ENCODE peak calls at places on chromosomes 2 and 18, in eight cellular contexts. M is RWPE2, H is AG04450, N is B cell, E is PC-3, G is HFFc6, C is endothelial cell, A is cardiac fibroblast. J is an unnamed sample.

GRCh38 chr18:35236964-35237363 is 3.9 kb upstream of the ZNF397 start:
- DNase-seq in N (no peak), E (no peak), M (no peak), H (no peak), G (no peak), A (no peak), C (no peak), J (no peak)

GRCh38 chr2:162750033-162750432 is 88.5 kb downstream of the KCNH7 start:
- DNase-seq in E (no peak), H (no peak), M (no peak), G (no peak), A (no peak), C (no peak), N (no peak), J (no peak)

GRCh38 chr2:47299555-47299954 is 103.4 kb upstream of the MSH2 start:
- DNase-seq in A (peak), E (peak), N (no peak), H (peak), M (no peak), C (no peak), G (peak), J (no peak)

GRCh38 chr2:36650031-36650430 is 46.5 kb upstream of the VIT start:
- DNase-seq in G (peak), A (peak), N (no peak), M (peak), C (no peak), H (no peak), E (peak), J (no peak)

GRCh38 chr18:29191263-29191662 is 1014.3 kb upstream of the CDH2 start:
- DNase-seq in M (no peak), C (no peak), A (peak), H (peak), N (no peak), G (peak), E (peak), J (no peak)

GRCh38 chr2:45962522-45962921 is 311.0 kb downstream of the PRKCE start:
- DNase-seq in H (no peak), G (peak), E (peak), A (peak), N (no peak), C (no peak), M (no peak), J (no peak)

GRCh38 chr2:227308784-227309183 is 16.3 kb upstream of the MFF start:
- DNase-seq in N (no peak), C (no peak), M (no peak), H (no peak), A (peak), G (no peak), E (peak), J (no peak)

GRCh38 chr2:216732334-216732733 is 37.0 kb upstream of the IGFBP5 start:
- DNase-seq in N (no peak), C (no peak), E (no peak), G (no peak), H (no peak), M (no peak), A (no peak), J (no peak)

GRCh38 chr2:152093464-152093863 is 5.4 kb downstream of the CACNB4 start:
- DNase-seq in E (no peak), G (no peak), A (no peak), N (no peak), M (no peak), H (no peak), C (no peak), J (no peak)

GRCh38 chr18:7980136-7980535 is 413.0 kb downstream of the PTPRM start:
- DNase-seq in C (peak), N (no peak), H (no peak), M (no peak), G (no peak), E (peak), A (no peak), J (no peak)

GRCh38 chr2:12244070-12244469 is 472.7 kb upstream of the TRIB2 start:
- DNase-seq in E (peak), M (no peak), N (no peak), G (no peak), H (no peak), A (no peak), C (no peak), J (no peak)

GRCh38 chr18:58119819-58120218 is 75.8 kb downstream of the NEDD4L start:
- DNase-seq in C (no peak), M (no peak), G (no peak), N (no peak), E (no peak), A (no peak), H (no peak), J (peak)

GRCh38 chr2:84619784-84620371 is 103.6 kb downstream of the DNAH6 start:
- DNase-seq in G (no peak), N (no peak), H (no peak), C (no peak), A (no peak), M (no peak), E (no peak), J (no peak)

GRCh38 chr2:105802587-105802986 is 57.9 kb downstream of the NCK2 start:
- DNase-seq in C (no peak), N (peak), M (no peak), H (no peak), A (no peak), G (no peak), E (no peak), J (no peak)

GRCh38 chr2:3222636-3223035 is 155.0 kb downstream of the EIPR1 start:
- DNase-seq in E (no peak), C (no peak), A (no peak), N (no peak), G (no peak), M (no peak), H (no peak), J (no peak)

GRCh38 chr2:28952806-28953190 is 28.3 kb upstream of the TOGARAM2 start:
- DNase-seq in G (no peak), C (no peak), M (no peak), A (no peak), N (no peak), E (no peak), H (no peak), J (peak)

GRCh38 chr2:69604026-69604678 is 39.4 kb downstream of the AAK1 start:
- DNase-seq in M (no peak), C (no peak), N (no peak), A (peak), E (no peak), H (no peak), G (no peak), J (no peak)

GRCh38 chr2:230221533-230221932 is 1.7 kb upstream of the SP110 start:
- DNase-seq in N (no peak), G (no peak), E (no peak), H (no peak), M (no peak), A (no peak), C (no peak), J (no peak)

GRCh38 chr2:55102056-55102812 is 52.0 kb upstream of the RTN4 start:
- DNase-seq in E (peak), H (peak), M (no peak), C (no peak), A (peak), N (no peak), G (peak), J (no peak)

GRCh38 chr2:98020516-98020915 is 24.8 kb upstream of the TMEM131 start:
- DNase-seq in G (no peak), M (no peak), E (no peak), N (no peak), A (no peak), C (no peak), H (no peak), J (no peak)

GRCh38 chr2:18626256-18626668 is 36.9 kb upstream of the NT5C1B start:
- DNase-seq in M (no peak), A (peak), G (peak), N (no peak), C (no peak), E (peak), H (no peak), J (no peak)

GRCh38 chr2:202721621-202722020 is 86.9 kb downstream of the FAM117B start:
- DNase-seq in E (no peak), H (peak), A (peak), G (peak), C (no peak), N (no peak), M (no peak), J (no peak)

GRCh38 chr2:235419996-235420395 is 73.8 kb upstream of the AGAP1 start:
- DNase-seq in E (no peak), M (no peak), G (no peak), H (no peak), N (no peak), C (no peak), A (no peak), J (no peak)

GRCh38 chr2:233871432-233871831 is 3.2 kb upstream of the MSL3B start:
- DNase-seq in C (no peak), E (no peak), G (no peak), N (no peak), A (no peak), H (no peak), M (no peak), J (no peak)

GRCh38 chr2:157696036-157696435 is 67.4 kb upstream of the ACVR1C start:
- DNase-seq in A (no peak), N (no peak), C (no peak), H (peak), M (no peak), G (peak), E (no peak), J (no peak)

GRCh38 chr2:70192516-70192915 is 1.7 kb upstream of the C2orf42 start:
- DNase-seq in H (no peak), C (no peak), G (no peak), A (no peak), E (peak), N (no peak), M (no peak), J (no peak)

GRCh38 chr2:69464575-69464974 is 27.3 kb upstream of the NFU1 start:
- DNase-seq in A (peak), C (no peak), H (peak), M (peak), N (no peak), G (peak), E (no peak), J (no peak)

GRCh38 chr2:32235315-32235714 is 29.4 kb downstream of the NLRC4 start:
- DNase-seq in G (no peak), H (no peak), A (peak), N (no peak), C (no peak), M (peak), E (no peak), J (no peak)

GRCh38 chr2:54522624-54523281 is 66.6 kb downstream of the SPTBN1 start:
- DNase-seq in C (peak), G (peak), A (peak), E (peak), H (no peak), M (no peak), N (peak), J (peak)

GRCh38 chr2:36459725-36460137 is 104.2 kb downstream of the CRIM1 start:
- DNase-seq in M (no peak), C (peak), E (peak), G (no peak), N (no peak), A (peak), H (no peak), J (no peak)

DNA sequence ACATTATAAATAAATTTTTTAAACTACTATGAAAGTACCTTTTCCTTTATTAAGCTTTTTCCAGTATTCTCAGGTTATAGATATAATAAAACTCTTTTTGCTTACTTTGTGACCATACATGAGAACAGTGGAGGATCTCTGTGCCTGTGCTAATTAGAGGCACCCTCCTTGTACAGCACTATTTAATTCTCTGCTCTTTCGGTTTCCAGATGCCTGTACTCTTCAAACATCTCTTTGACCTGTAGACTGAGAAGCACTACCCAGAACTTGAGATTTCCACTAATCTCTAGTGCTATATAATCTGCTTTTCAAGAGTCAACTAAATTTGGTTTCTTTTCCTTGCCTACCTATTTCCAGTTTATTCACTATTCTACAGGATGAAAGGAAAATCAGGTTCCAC is 131.1 kb downstream of the GULP1 start:
- DNase-seq in G (no peak), M (no peak), C (no peak), N (no peak), H (no peak), A (no peak), E (no peak), J (no peak)
- TF ChIP-seq CTCF in G (no peak), M (no peak), C (no peak), N (no peak), H (no peak), A (no peak), E (no peak), J (no peak)

GRCh38 chr2:122168799-122169198 is 413.3 kb downstream of the TSN start:
- DNase-seq in E (peak), N (no peak), M (no peak), C (peak), H (no peak), G (no peak), A (no peak), J (no peak)
- TF ChIP-seq CTCF in E (peak), N (no peak), M (no peak), C (no peak), H (no peak), G (no peak), A (peak), J (peak)

GRCh38 chr2:120777170-120777751 is 41.6 kb downstream of the GLI2 start:
- DNase-seq in H (no peak), N (no peak), A (no peak), C (no peak), E (no peak), M (no peak), G (no peak), J (no peak)

GRCh38 chr2:120780402-120780801 is 44.7 kb downstream of the GLI2 start:
- DNase-seq in G (no peak), M (no peak), H (no peak), C (no peak), A (no peak), E (no peak), N (no peak), J (no peak)

GRCh38 chr2:120777787-120778186 is 42.1 kb downstream of the GLI2 start:
- DNase-seq in E (no peak), M (no peak), H (no peak), C (no peak), N (no peak), A (no peak), G (no peak), J (no peak)

GRCh38 chr2:120778244-120778643 is 42.6 kb downstream of the GLI2 start:
- DNase-seq in E (peak), N (no peak), C (no peak), H (no peak), M (no peak), A (peak), G (peak), J (no peak)

GRCh38 chr2:120779781-120780283 is 44.2 kb downstream of the GLI2 start:
- DNase-seq in G (peak), C (no peak), N (no peak), H (peak), M (no peak), E (peak), A (peak), J (no peak)
- TF ChIP-seq CTCF in G (peak), C (no peak), N (no peak), H (peak), M (no peak), E (no peak), A (peak), J (no peak)

GRCh38 chr2:159501743-159502142 is 114.6 kb downstream of the BAZ2B start:
- DNase-seq in C (no peak), G (no peak), N (no peak), E (no peak), A (no peak), H (no peak), M (no peak), J (no peak)
- TF ChIP-seq CTCF in C (no peak), G (no peak), N (no peak), E (no peak), A (no peak), H (no peak), M (no peak), J (no peak)